ENCODE peak calls at places on chromosome 11, in six cellular contexts. E, V, P, S, I and L are unnamed samples.

GRCh38 chr11:11949482-11949881 is 58.9 kb downstream of the DKK3 start:
- DNase-seq in P (no peak), E (no peak), I (no peak), S (no peak), V (no peak), L (no peak)

GRCh38 chr11:117058761-117059233 is 39.4 kb downstream of the SIK3 start:
- DNase-seq in S (no peak), P (no peak), V (no peak), I (no peak), E (no peak), L (no peak)

GRCh38 chr11:118939948-118940598 is 14.3 kb upstream of the BCL9L start:
- DNase-seq in V (peak; percentile 63), S (no peak), E (no peak), I (no peak), P (peak; percentile 32), L (no peak)

GRCh38 chr11:7595016-7595869 is 78.1 kb downstream of the CYB5R2 start:
- DNase-seq in E (no peak), P (no peak), I (no peak), S (no peak), V (no peak), L (no peak)

GRCh38 chr11:124086447-124086846 is 28.8 kb upstream of the VWA5A start:
- DNase-seq in V (no peak), I (no peak), E (no peak), S (no peak), P (no peak), L (no peak)

GRCh38 chr11:105298630-105299029 is 159.1 kb upstream of the CARD18 start:
- DNase-seq in E (no peak), I (no peak), P (no peak), V (no peak), S (no peak), L (no peak)

GRCh38 chr11:125348141-125348651 is 147.9 kb downstream of the FEZ1 start:
- DNase-seq in P (no peak), E (no peak), I (no peak), V (no peak), S (no peak), L (no peak)

GRCh38 chr11:73311394-73311869 is 3.4 kb downstream of the ARHGEF17 start:
- DNase-seq in V (no peak), E (no peak), I (no peak), P (no peak), S (no peak), L (no peak)

GRCh38 chr11:44747836-44748235 is 21.1 kb downstream of the TSPAN18 start:
- DNase-seq in E (no peak), P (no peak), S (no peak), V (peak; percentile 9), I (no peak), L (no peak)

GRCh38 chr11:102807921-102808320 is 10.0 kb upstream of the MMP1 start:
- DNase-seq in V (no peak), I (no peak), E (no peak), S (no peak), P (peak; percentile 18), L (no peak)

GRCh38 chr11:48125866-48126265 is 90.7 kb upstream of the OR4B1 start:
- DNase-seq in E (no peak), S (no peak), I (no peak), P (no peak), V (no peak), L (no peak)

GRCh38 chr11:120040136-120040840 is 97.6 kb downstream of the TRIM29 start:
- DNase-seq in E (no peak), V (no peak), P (no peak), S (no peak), I (no peak), L (no peak)

GRCh38 chr11:94020777-94021615 is at the start of gene HEPHL1:
- DNase-seq in I (no peak), S (no peak), V (no peak), E (no peak), P (no peak), L (no peak)

GRCh38 chr11:65060913-65061408 is 2.6 kb upstream of the NAALADL1 start:
- DNase-seq in V (no peak), S (no peak), E (no peak), I (no peak), P (no peak), L (no peak)

GRCh38 chr11:84019576-84020194 is 733.5 kb upstream of the CCDC90B start:
- DNase-seq in S (no peak), I (no peak), V (no peak), P (peak; percentile 32), E (no peak), L (no peak)

GRCh38 chr11:98411777-98412176 is 609.0 kb upstream of the CNTN5 start:
- DNase-seq in E (no peak), V (no peak), S (no peak), P (no peak), I (no peak), L (no peak)

GRCh38 chr11:108672113-108672512 is 7.2 kb downstream of the DDX10 start:
- DNase-seq in I (no peak), P (peak; percentile 36), S (no peak), V (no peak), E (no peak), L (no peak)

GRCh38 chr11:67300256-67300755 is 3.0 kb upstream of the SSH3 start:
- DNase-seq in S (no peak), V (peak; percentile 45), I (no peak), P (no peak), E (no peak), L (no peak)

GRCh38 chr11:27008811-27009535 is 15.1 kb downstream of the FIBIN start:
- DNase-seq in E (no peak), P (no peak), I (no peak), S (no peak), V (no peak), L (no peak)

GRCh38 chr11:117824571-117825537 is at the start of gene FXYD2:
- DNase-seq in V (peak; percentile 59), P (peak; percentile 50), E (no peak), I (no peak), S (no peak), L (no peak)

GRCh38 chr11:128725630-128726461 is 32.0 kb downstream of the FLI1 start:
- DNase-seq in I (no peak), V (no peak), P (no peak), E (no peak), S (no peak), L (no peak)

GRCh38 chr11:70759846-70760245 is 361.5 kb downstream of the CTTN start:
- DNase-seq in S (no peak), E (no peak), P (no peak), I (no peak), V (no peak), L (no peak)

GRCh38 chr11:91066648-91067047 is 843.8 kb upstream of the CHORDC1 start:
- DNase-seq in E (no peak), I (no peak), P (no peak), S (no peak), V (no peak), L (no peak)

GRCh38 chr11:57324154-57324885 is 432 bp downstream of the TNKS1BP1 start:
- DNase-seq in P (peak; percentile 64), I (no peak), S (no peak), E (no peak), V (peak; percentile 78), L (peak; percentile 40)